ENCODE peak calls at places on chromosomes 6 and 20, in six cellular contexts. E is brain microvascular endothelial cell, O is uterus, T is stomach, G is IMR-90, I is pancreas. F is an unnamed sample.

GRCh38 chr6:127932708-127933107 is 31.9 kb upstream of the THEMIS start:
- DNase-seq in E (no peak), O (no peak), T (no peak), G (no peak), I (no peak), F (no peak)

GRCh38 chr6:28880894-28881780 is 42.6 kb downstream of the TRIM27 start:
- DNase-seq in E (peak), O (peak), T (peak), G (peak), I (peak), F (peak)

GRCh38 chr6:157107915-157108651 is 215.2 kb downstream of the TMEM242 start:
- DNase-seq in E (peak), O (no peak), T (no peak), G (peak), I (no peak), F (no peak)

GRCh38 chr20:41881466-41882046 is 263.4 kb upstream of the CHD6 start:
- DNase-seq in E (no peak), O (no peak), T (no peak), G (no peak), I (no peak), F (no peak)

GRCh38 chr6:45896783-45897441 is 118.7 kb downstream of the CLIC5 start:
- DNase-seq in E (no peak), O (no peak), T (no peak), G (no peak), I (no peak), F (no peak)

GRCh38 chr20:1888796-1889463 is 6.3 kb upstream of the SIRPA start:
- DNase-seq in E (no peak), O (peak), T (no peak), G (peak), I (no peak), F (no peak)

GRCh38 chr20:46487628-46488027 is 25.7 kb downstream of the ZNF334 start:
- DNase-seq in E (no peak), O (no peak), T (no peak), G (no peak), I (no peak), F (no peak)

GRCh38 chr6:3360727-3361045 is 96.2 kb downstream of the SLC22A23 start:
- DNase-seq in E (no peak), O (no peak), T (no peak), G (no peak), I (no peak), F (no peak)

GRCh38 chr6:29887819-29888581 is 54.3 kb upstream of the HLA-A start:
- DNase-seq in E (peak), O (peak), T (peak), G (peak), I (peak), F (peak)

GRCh38 chr6:16760536-16761468 is at the start of gene ATXN1:
- DNase-seq in E (peak), O (peak), T (peak), G (peak), I (peak), F (peak)

DNA sequence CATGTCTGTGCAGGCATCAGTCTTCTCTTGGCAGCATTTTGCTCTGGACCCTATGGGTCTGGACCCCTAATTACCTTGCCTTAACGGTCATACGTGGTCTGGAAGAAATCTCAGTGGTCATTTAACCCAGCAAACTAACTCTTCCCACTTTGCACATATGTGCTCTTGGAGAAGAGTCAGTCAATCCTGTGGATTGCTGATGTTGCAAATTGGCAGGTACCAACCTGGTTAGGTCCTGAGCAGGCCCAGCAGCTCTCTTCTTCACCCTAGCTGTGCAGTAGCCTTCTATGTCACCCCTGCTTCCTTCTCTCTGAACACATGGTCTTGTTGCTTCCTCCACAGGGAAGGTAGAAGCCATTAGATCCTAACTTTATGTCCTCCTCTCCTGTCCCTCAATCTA is 1.6 kb downstream of the CEP43 start:
- DNase-seq in E (no peak), O (no peak), T (no peak), G (no peak), I (no peak), F (no peak)
- H3K4me3 ChIP-seq in E (no peak), O (no peak), T (no peak), G (no peak), I (no peak), F (no peak)

GRCh38 chr6:168314948-168315347 is 4.6 kb downstream of the DACT2 start:
- DNase-seq in E (no peak), O (no peak), T (no peak), G (no peak), I (no peak), F (peak)
- TF ChIP-seq CTCF in E (no peak), O (peak), T (peak), G (no peak), I (no peak), F (no peak)

GRCh38 chr20:62739067-62739466 is 30.4 kb downstream of the NTSR1 start:
- DNase-seq in E (no peak), O (no peak), T (no peak), G (no peak), I (no peak), F (no peak)

GRCh38 chr20:62741701-62742491 is 33.3 kb downstream of the NTSR1 start:
- DNase-seq in E (no peak), O (no peak), T (no peak), G (no peak), I (no peak), F (no peak)

GRCh38 chr20:62739581-62740285 is 31.1 kb downstream of the NTSR1 start:
- DNase-seq in E (no peak), O (no peak), T (no peak), G (no peak), I (no peak), F (no peak)

GRCh38 chr20:62741191-62741676 is 32.6 kb downstream of the NTSR1 start:
- DNase-seq in E (no peak), O (no peak), T (no peak), G (no peak), I (no peak), F (no peak)

DNA sequence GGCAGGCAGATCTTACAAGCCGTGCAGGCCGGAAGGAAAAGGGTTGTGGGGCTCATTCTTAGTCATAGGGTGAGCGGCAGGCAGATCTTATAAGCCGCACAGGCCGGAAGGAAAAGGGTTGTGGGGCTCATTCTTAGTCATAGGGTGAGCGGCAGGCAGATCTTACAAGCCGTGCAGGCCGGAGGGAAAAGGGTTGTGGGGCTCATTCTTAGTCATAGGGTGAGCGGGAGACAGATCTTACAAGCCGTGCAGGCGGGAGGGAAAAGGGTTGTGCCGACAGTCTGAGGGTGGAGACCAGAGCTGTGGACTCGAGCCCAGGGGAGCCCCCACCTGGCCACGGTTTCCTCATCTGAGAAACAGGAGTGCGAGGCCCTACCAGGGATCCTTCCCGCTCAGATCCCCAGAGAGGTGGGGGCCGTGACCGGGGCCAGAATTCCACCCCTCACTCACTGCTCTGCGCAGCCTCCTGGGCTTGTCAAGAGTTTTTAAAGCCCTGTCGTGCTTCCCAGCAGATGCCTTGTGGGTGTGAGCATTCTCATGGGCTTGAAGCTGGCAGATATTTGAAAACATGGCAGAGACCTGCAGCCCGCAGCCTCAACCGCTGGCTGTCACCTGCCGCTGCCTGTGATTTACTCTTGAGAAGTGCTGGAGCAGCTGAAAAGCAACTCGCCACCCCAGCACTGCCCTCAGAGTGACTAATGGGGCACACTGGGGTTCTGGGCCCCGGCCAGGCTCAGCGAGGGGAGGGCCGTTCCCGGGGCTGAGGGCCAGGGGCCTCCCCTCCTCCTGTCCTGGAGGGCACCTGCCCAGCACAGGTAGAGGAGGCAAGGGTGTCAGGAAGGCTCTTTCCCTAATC is 31.9 kb downstream of the NTSR1 start:
- DNase-seq in E (peak), O (no peak), T (peak), G (peak), I (no peak), F (no peak)
- H3K4me3 ChIP-seq in E (no peak), O (no peak), T (peak), G (no peak), I (no peak), F (no peak)

DNA sequence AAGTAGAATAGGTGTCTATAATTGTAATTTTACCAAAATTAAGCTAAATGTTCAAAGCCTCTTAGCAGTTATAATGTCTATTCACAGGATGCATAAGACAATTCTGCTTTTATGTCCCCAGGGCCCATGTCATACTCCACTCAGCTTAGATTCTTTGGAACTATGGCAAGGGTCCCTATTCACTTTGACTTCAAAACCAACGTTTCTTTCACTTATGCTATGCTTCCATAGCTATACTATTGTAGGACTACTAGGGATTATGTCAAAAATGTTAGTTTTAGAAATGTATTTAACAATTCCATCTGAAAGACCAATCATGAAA is 15.8 kb upstream of the ADGRG6 start:
- DNase-seq in E (no peak), O (no peak), T (no peak), G (no peak), I (no peak), F (no peak)
- TF ChIP-seq CTCF in E (no peak), O (no peak), T (no peak), G (no peak), I (no peak), F (no peak)

GRCh38 chr20:3473324-3473723 is 2.5 kb downstream of the ATRN start:
- DNase-seq in E (no peak), O (no peak), T (no peak), G (no peak), I (no peak), F (no peak)

GRCh38 chr20:3470627-3471396 is at the start of gene ATRN:
- DNase-seq in E (peak), O (peak), T (peak), G (peak), I (peak), F (peak)

GRCh38 chr20:3473944-3474343 is 3.1 kb downstream of the ATRN start:
- DNase-seq in E (no peak), O (no peak), T (no peak), G (no peak), I (no peak), F (no peak)

GRCh38 chr20:3471397-3472021 is 691 bp downstream of the ATRN start:
- DNase-seq in E (no peak), O (no peak), T (no peak), G (no peak), I (no peak), F (no peak)

GRCh38 chr20:3472105-3472504 is 1.3 kb downstream of the ATRN start:
- DNase-seq in E (no peak), O (no peak), T (no peak), G (no peak), I (no peak), F (no peak)
- H3K4me3 ChIP-seq in E (peak), O (peak), T (peak), G (peak), I (peak), F (peak)

GRCh38 chr20:8535403-8536003 is 403.4 kb downstream of the PLCB1 start:
- DNase-seq in E (no peak), O (no peak), T (no peak), G (no peak), I (no peak), F (no peak)
- TF ChIP-seq CTCF in E (peak), O (no peak), T (peak), G (peak), I (no peak), F (peak)

DNA sequence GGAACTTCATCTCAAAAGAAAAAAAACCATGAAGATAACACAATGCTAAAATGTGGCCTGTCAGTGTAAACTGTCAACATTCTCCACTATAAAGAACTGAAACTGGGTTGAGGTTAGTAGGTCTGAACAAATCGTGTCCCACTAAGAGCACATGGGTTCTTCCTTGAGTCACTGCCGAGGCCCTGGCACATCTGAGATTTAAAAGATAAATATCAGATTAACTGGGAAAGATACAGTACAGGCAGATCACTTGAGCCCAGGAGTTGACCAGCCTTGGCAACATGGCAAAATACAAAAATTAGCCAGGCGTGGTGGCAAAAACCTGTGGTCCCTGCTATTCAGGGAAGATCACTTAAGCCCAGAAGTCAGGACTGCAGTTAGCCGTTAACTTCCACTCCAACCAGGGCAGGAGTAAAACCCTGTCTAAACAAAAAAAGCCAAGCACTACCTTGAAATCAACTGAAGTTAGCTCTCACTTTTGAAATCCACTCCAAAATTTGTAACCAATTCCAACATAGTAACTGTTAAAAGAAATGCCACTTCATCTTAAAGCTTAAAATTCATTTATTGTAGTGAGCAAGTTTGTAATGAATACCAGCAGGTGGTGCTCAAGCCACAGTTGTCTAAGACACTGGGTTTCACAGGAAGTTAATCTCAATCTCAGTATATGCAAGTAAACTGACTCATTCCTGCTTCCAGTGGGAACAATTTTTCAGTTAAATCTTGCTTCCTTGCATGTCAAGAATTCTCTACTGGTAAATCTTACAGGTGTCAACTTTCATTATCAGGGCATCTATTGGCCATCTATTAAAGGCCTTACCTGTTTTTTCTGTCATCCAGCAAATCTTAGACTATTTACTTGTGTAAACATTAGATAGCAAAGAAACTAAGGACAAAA is 5.4 kb downstream of the EEF1A1 start:
- DNase-seq in E (no peak), O (peak), T (peak), G (peak), I (peak), F (peak)
- H3K4me3 ChIP-seq in E (no peak), O (no peak), T (peak), G (no peak), I (peak), F (no peak)

GRCh38 chr6:79404261-79404660 is 133.0 kb downstream of the LCA5 start:
- DNase-seq in E (no peak), O (no peak), T (no peak), G (no peak), I (no peak), F (no peak)
- TF ChIP-seq CTCF in E (no peak), O (no peak), T (no peak), G (no peak), I (no peak), F (no peak)

GRCh38 chr6:116374586-116374985 is 3.8 kb downstream of the DSE start:
- DNase-seq in E (no peak), O (no peak), T (no peak), G (no peak), I (no peak), F (no peak)
- H3K4me3 ChIP-seq in E (no peak), O (no peak), T (no peak), G (no peak), I (no peak), F (no peak)

GRCh38 chr6:53195048-53195447 is 46.4 kb upstream of the GCM1 start:
- DNase-seq in E (no peak), O (no peak), T (no peak), G (no peak), I (no peak), F (no peak)
- TF ChIP-seq CTCF in E (no peak), O (no peak), T (no peak), G (no peak), I (no peak), F (no peak)

F was measured in testis.